ENCODE peak calls at places on chromosomes 2 and 18, in five cellular contexts. One of them, this sample, is unnamed.

GRCh38 chr2:204452464-204453023 is 92.7 kb upstream of the PARD3B start:
- DNase-seq in HT1080: peak
- DNase-seq in psoas muscle: no peak
- DNase-seq in activated CD8-positive, alpha-beta memory T cell treated with anti-CD3 and anti-CD28 coated beads, Interleukin-2, amount 50 U/mL, for 4 hours: no peak
- DNase-seq in epithelial cell of esophagus: peak
- DNase-seq in this sample: peak

GRCh38 chr18:6956495-6956894 is 161.1 kb downstream of the LAMA1 start:
- DNase-seq in HT1080: no peak
- DNase-seq in psoas muscle: no peak
- DNase-seq in activated CD8-positive, alpha-beta memory T cell treated with anti-CD3 and anti-CD28 coated beads, Interleukin-2, amount 50 U/mL, for 4 hours: no peak
- DNase-seq in epithelial cell of esophagus: no peak
- DNase-seq in this sample: no peak

GRCh38 chr2:2572393-2573204 is 241.5 kb upstream of the MYT1L start:
- DNase-seq in HT1080: no peak
- DNase-seq in psoas muscle: no peak
- DNase-seq in activated CD8-positive, alpha-beta memory T cell treated with anti-CD3 and anti-CD28 coated beads, Interleukin-2, amount 50 U/mL, for 4 hours: no peak
- DNase-seq in epithelial cell of esophagus: no peak
- DNase-seq in this sample: no peak

GRCh38 chr18:74353169-74353775 is 37.6 kb downstream of the C18orf63 start:
- DNase-seq in HT1080: peak
- DNase-seq in psoas muscle: no peak
- DNase-seq in activated CD8-positive, alpha-beta memory T cell treated with anti-CD3 and anti-CD28 coated beads, Interleukin-2, amount 50 U/mL, for 4 hours: peak
- DNase-seq in epithelial cell of esophagus: peak
- DNase-seq in this sample: no peak

GRCh38 chr2:181792906-181793305 is 98.6 kb upstream of the ITPRID2 start:
- DNase-seq in HT1080: no peak
- DNase-seq in psoas muscle: no peak
- DNase-seq in activated CD8-positive, alpha-beta memory T cell treated with anti-CD3 and anti-CD28 coated beads, Interleukin-2, amount 50 U/mL, for 4 hours: no peak
- DNase-seq in epithelial cell of esophagus: no peak
- DNase-seq in this sample: no peak

GRCh38 chr18:36186461-36187137 is 698 bp upstream of the MOCOS start:
- DNase-seq in HT1080: peak
- DNase-seq in psoas muscle: peak
- DNase-seq in activated CD8-positive, alpha-beta memory T cell treated with anti-CD3 and anti-CD28 coated beads, Interleukin-2, amount 50 U/mL, for 4 hours: no peak
- DNase-seq in epithelial cell of esophagus: peak
- DNase-seq in this sample: no peak

GRCh38 chr2:217418090-217418489 is 558.2 kb upstream of the TNP1 start:
- DNase-seq in HT1080: no peak
- DNase-seq in psoas muscle: no peak
- DNase-seq in activated CD8-positive, alpha-beta memory T cell treated with anti-CD3 and anti-CD28 coated beads, Interleukin-2, amount 50 U/mL, for 4 hours: no peak
- DNase-seq in epithelial cell of esophagus: no peak
- DNase-seq in this sample: no peak

GRCh38 chr2:96152301-96153165 is 7.3 kb upstream of the DUSP2 start:
- DNase-seq in HT1080: no peak
- DNase-seq in psoas muscle: peak
- DNase-seq in activated CD8-positive, alpha-beta memory T cell treated with anti-CD3 and anti-CD28 coated beads, Interleukin-2, amount 50 U/mL, for 4 hours: no peak
- DNase-seq in epithelial cell of esophagus: no peak
- DNase-seq in this sample: no peak

GRCh38 chr2:199452200-199452990 is 5.3 kb downstream of the SATB2 start:
- DNase-seq in HT1080: no peak
- DNase-seq in psoas muscle: no peak
- DNase-seq in activated CD8-positive, alpha-beta memory T cell treated with anti-CD3 and anti-CD28 coated beads, Interleukin-2, amount 50 U/mL, for 4 hours: no peak
- DNase-seq in epithelial cell of esophagus: no peak
- DNase-seq in this sample: no peak

GRCh38 chr2:44178950-44179349 is 10.3 kb downstream of the PPM1B start:
- DNase-seq in HT1080: no peak
- DNase-seq in psoas muscle: no peak
- DNase-seq in activated CD8-positive, alpha-beta memory T cell treated with anti-CD3 and anti-CD28 coated beads, Interleukin-2, amount 50 U/mL, for 4 hours: no peak
- DNase-seq in epithelial cell of esophagus: no peak
- DNase-seq in this sample: no peak

GRCh38 chr2:46297546-46298271 is 502 bp downstream of the EPAS1 start:
- DNase-seq in HT1080: peak
- DNase-seq in psoas muscle: peak
- DNase-seq in activated CD8-positive, alpha-beta memory T cell treated with anti-CD3 and anti-CD28 coated beads, Interleukin-2, amount 50 U/mL, for 4 hours: peak
- DNase-seq in epithelial cell of esophagus: peak
- DNase-seq in this sample: no peak

GRCh38 chr2:360124-360523 is 72.2 kb upstream of the ALKAL2 start:
- DNase-seq in HT1080: no peak
- DNase-seq in psoas muscle: no peak
- DNase-seq in activated CD8-positive, alpha-beta memory T cell treated with anti-CD3 and anti-CD28 coated beads, Interleukin-2, amount 50 U/mL, for 4 hours: no peak
- DNase-seq in epithelial cell of esophagus: no peak
- DNase-seq in this sample: no peak

GRCh38 chr18:45049548-45050307 is 369.0 kb downstream of the SETBP1 start:
- DNase-seq in HT1080: no peak
- DNase-seq in psoas muscle: no peak
- DNase-seq in activated CD8-positive, alpha-beta memory T cell treated with anti-CD3 and anti-CD28 coated beads, Interleukin-2, amount 50 U/mL, for 4 hours: no peak
- DNase-seq in epithelial cell of esophagus: no peak
- DNase-seq in this sample: no peak